ENCODE peak calls at places on chromosomes 1 and 21, in eight cellular contexts. J is left kidney; B is skeletal muscle cell; P is activated CD4-positive, alpha-beta T cell treated with anti-CD3 and anti-CD28 coated beads, Interleukin-2, amount 10 ng/mL, durations not matched to agents 7 days and 5 days; X is bronchial epithelial cell; L is GM13977; E is activated T-cell treated with anti-CD3 and anti-CD28 coated beads for 1 hour; I is amygdala. O is an unnamed sample.

GRCh38 chr1:162166934-162167615 is 97.6 kb downstream of the NOS1AP start:
- DNase-seq in L (no peak), B (no peak), E (no peak), X (peak), P (no peak), I (no peak), J (no peak), O (no peak)

GRCh38 chr21:31873696-31874599 is 1.1 kb downstream of the HUNK start:
- DNase-seq in X (no peak), J (peak), P (peak), L (peak), B (no peak), I (peak), E (peak), O (peak)

GRCh38 chr1:169834869-169835268 is 40.2 kb upstream of the METTL18 start:
- DNase-seq in B (no peak), X (no peak), I (no peak), J (no peak), L (no peak), P (no peak), E (no peak), O (no peak)

GRCh38 chr1:192147626-192148025 is 10.6 kb upstream of the RGS18 start:
- DNase-seq in E (no peak), X (peak), I (no peak), P (no peak), L (no peak), B (no peak), J (no peak), O (no peak)

GRCh38 chr1:218481116-218481775 is 136.1 kb downstream of the TGFB2 start:
- DNase-seq in J (no peak), P (no peak), I (no peak), L (no peak), E (no peak), X (no peak), B (no peak), O (no peak)

GRCh38 chr1:52306227-52307006 is 59.6 kb downstream of the CC2D1B start:
- DNase-seq in E (no peak), X (no peak), L (no peak), I (no peak), B (no peak), J (no peak), P (no peak), O (no peak)

GRCh38 chr1:43914576-43915525 is 18.8 kb upstream of the ARTN start:
- DNase-seq in I (no peak), E (no peak), X (peak), P (no peak), B (no peak), J (no peak), L (no peak), O (no peak)

GRCh38 chr1:975365-975764 is 6.5 kb downstream of the PERM1 start:
- DNase-seq in X (no peak), J (no peak), B (no peak), L (no peak), I (no peak), P (no peak), E (no peak), O (no peak)

GRCh38 chr1:20440785-20441200 is 45.2 kb downstream of the CAMK2N1 start:
- DNase-seq in X (peak), P (peak), I (peak), J (peak), L (peak), B (no peak), E (no peak), O (peak)

GRCh38 chr1:32753532-32754281 is 51.1 kb upstream of the SYNC start:
- DNase-seq in E (peak), I (peak), J (peak), X (peak), P (peak), L (peak), B (no peak), O (no peak)

GRCh38 chr1:203528976-203529375 is 35.0 kb downstream of the OPTC start:
- DNase-seq in P (no peak), E (no peak), B (no peak), X (no peak), L (no peak), J (no peak), I (no peak), O (no peak)

GRCh38 chr21:36698160-36699025 is 522 bp upstream of the SIM2 start:
- DNase-seq in E (no peak), L (peak), J (peak), I (no peak), P (no peak), B (no peak), X (no peak), O (no peak)

GRCh38 chr1:112706505-112707216 is at the start of gene RHOC:
- DNase-seq in L (peak), P (peak), E (no peak), I (no peak), X (no peak), J (peak), B (no peak), O (peak)

GRCh38 chr1:184982002-184982954 is 8.0 kb upstream of the NIBAN1 start:
- DNase-seq in J (peak), B (no peak), X (peak), E (peak), L (peak), I (no peak), P (peak), O (peak)

GRCh38 chr21:35189077-35189863 is 140.2 kb upstream of the RUNX1 start:
- DNase-seq in I (no peak), J (peak), L (peak), P (no peak), E (no peak), X (no peak), B (peak), O (peak)

GRCh38 chr1:15198684-15199083 is 45.1 kb downstream of the TMEM51 start:
- DNase-seq in B (no peak), I (no peak), X (no peak), L (no peak), P (no peak), E (no peak), J (no peak), O (no peak)

GRCh38 chr1:203443296-203443695 is 32.3 kb upstream of the PRELP start:
- DNase-seq in X (no peak), L (no peak), I (no peak), E (no peak), B (no peak), P (no peak), J (no peak), O (no peak)

GRCh38 chr1:234772345-234773147 is 162.6 kb upstream of the IRF2BP2 start:
- DNase-seq in I (no peak), B (peak), X (peak), P (peak), L (peak), E (peak), J (peak), O (peak)

GRCh38 chr1:204072951-204073836 is at the start of gene SOX13:
- DNase-seq in P (peak), L (peak), X (peak), E (no peak), J (peak), I (peak), B (peak), O (peak)

GRCh38 chr1:2472109-2472508 is 4.0 kb upstream of the PLCH2 start:
- DNase-seq in B (no peak), J (no peak), L (no peak), X (no peak), I (no peak), E (no peak), P (no peak), O (no peak)

GRCh38 chr1:117658676-117659075 is 52.8 kb downstream of the TENT5C start:
- DNase-seq in B (no peak), X (no peak), E (peak), P (peak), I (no peak), J (no peak), L (no peak), O (no peak)

GRCh38 chr21:34974162-34974981 is 74.7 kb downstream of the RUNX1 start:
- DNase-seq in X (no peak), L (peak), I (no peak), E (peak), P (peak), B (no peak), J (no peak), O (peak)

GRCh38 chr1:3675436-3675835 is 23.1 kb downstream of the TP73 start:
- DNase-seq in E (no peak), L (no peak), P (no peak), I (no peak), X (no peak), J (no peak), B (no peak), O (no peak)

GRCh38 chr1:63772201-63772600 is 1.6 kb upstream of the ROR1 start:
- DNase-seq in B (no peak), E (no peak), I (no peak), J (peak), P (no peak), X (no peak), L (no peak), O (no peak)

GRCh38 chr1:1088801-1089680 is 14.9 kb upstream of the RNF223 start:
- DNase-seq in P (no peak), X (no peak), I (no peak), J (no peak), E (no peak), B (no peak), L (no peak), O (peak)

GRCh38 chr1:206702803-206703202 is 18.1 kb downstream of the MAPKAPK2 start:
- DNase-seq in B (no peak), L (no peak), P (no peak), E (no peak), J (no peak), X (no peak), I (no peak), O (no peak)

GRCh38 chr1:33295023-33295422 is 25.9 kb downstream of the A3GALT2 start:
- DNase-seq in J (no peak), L (no peak), B (no peak), I (no peak), P (no peak), X (no peak), E (no peak), O (no peak)

GRCh38 chr21:45293214-45293725 is 5.6 kb upstream of the POFUT2 start:
- DNase-seq in J (peak), E (no peak), X (no peak), B (no peak), P (no peak), L (no peak), I (no peak), O (no peak)

GRCh38 chr1:24003331-24003972 is 23.3 kb upstream of the SRSF10 start:
- DNase-seq in L (peak), B (peak), I (no peak), X (peak), E (no peak), P (no peak), J (peak), O (no peak)

GRCh38 chr21:46210378-46211136 is 18.0 kb downstream of the LSS start:
- DNase-seq in L (no peak), I (no peak), E (no peak), J (no peak), P (no peak), X (no peak), B (no peak), O (no peak)

GRCh38 chr1:156816561-156817328 is at the start of gene SH2D2A:
- DNase-seq in L (peak), B (peak), X (peak), J (no peak), I (no peak), E (peak), P (peak), O (no peak)

GRCh38 chr21:37793660-37794059 is 122.6 kb downstream of the KCNJ6 start:
- DNase-seq in B (no peak), E (no peak), X (peak), P (no peak), L (no peak), I (no peak), J (no peak), O (no peak)

GRCh38 chr21:46122241-46122671 is 24.3 kb downstream of the COL6A2 start:
- DNase-seq in J (no peak), B (no peak), I (no peak), P (no peak), E (no peak), L (no peak), X (peak), O (no peak)